ENCODE peak calls at places on chromosomes 12 and 14, in ten cellular contexts. F is uterus, D is SK-N-SH, V is cardiac muscle cell, M is heart right ventricle, S is neural progenitor cell, Q is ovary, R is IMR-90, Y is GM12864, N is fibroblast of the aortic adventitia. E is an unnamed sample.

GRCh38 chr14:104023325-104024055 is 62.0 kb upstream of the ASPG start:
- DNase-seq in F (no peak), D (no peak), V (no peak), M (no peak), S (no peak), Q (no peak), R (no peak), Y (no peak), N (no peak), E (no peak)

GRCh38 chr14:75294649-75295033 is 16.0 kb downstream of the FOS start:
- DNase-seq in F (no peak), D (peak), V (no peak), M (no peak), S (peak), Q (no peak), R (no peak), Y (no peak), N (no peak), E (no peak)

GRCh38 chr12:22018860-22019259 is 27.2 kb upstream of the CMAS start:
- DNase-seq in F (no peak), D (no peak), V (peak), M (no peak), S (no peak), Q (no peak), R (peak), Y (no peak), N (peak), E (no peak)

GRCh38 chr14:93984987-93985410 is 8.6 kb upstream of the ASB2 start:
- DNase-seq in F (peak), D (peak), V (peak), M (no peak), S (peak), Q (no peak), R (peak), Y (no peak), N (peak), E (no peak)

GRCh38 chr14:101620821-101621785 is 59.8 kb downstream of the DIO3 start:
- DNase-seq in F (no peak), D (peak), V (no peak), M (no peak), S (no peak), Q (no peak), R (no peak), Y (no peak), N (no peak), E (no peak)

GRCh38 chr12:19525236-19525635 is 85.9 kb downstream of the AEBP2 start:
- DNase-seq in F (no peak), D (no peak), V (no peak), M (no peak), S (no peak), Q (no peak), R (no peak), Y (no peak), N (no peak), E (no peak)

GRCh38 chr12:125633686-125634085 is 568.5 kb downstream of the AACS start:
- DNase-seq in F (no peak), D (no peak), V (no peak), M (no peak), S (no peak), Q (no peak), R (no peak), Y (no peak), N (no peak), E (no peak)

GRCh38 chr12:54419088-54419887 is at the start of gene ITGA5:
- DNase-seq in F (peak), D (peak), V (peak), M (peak), S (peak), Q (peak), R (peak), Y (no peak), N (peak), E (peak)

GRCh38 chr14:38254565-38255407 is 1.1 kb downstream of the CLEC14A start:
- DNase-seq in F (no peak), D (no peak), V (peak), M (peak), S (peak), Q (no peak), R (no peak), Y (no peak), N (no peak), E (peak)

GRCh38 chr14:30210630-30211029 is 283.0 kb upstream of the PRKD1 start:
- DNase-seq in F (no peak), D (no peak), V (peak), M (no peak), S (no peak), Q (no peak), R (peak), Y (no peak), N (peak), E (no peak)

GRCh38 chr12:124007810-124008570 is 35.0 kb downstream of the ZNF664 start:
- DNase-seq in F (no peak), D (no peak), V (peak), M (no peak), S (no peak), Q (no peak), R (peak), Y (no peak), N (no peak), E (no peak)

GRCh38 chr12:56029666-56030293 is 8.9 kb downstream of the IKZF4 start:
- DNase-seq in F (peak), D (peak), V (peak), M (no peak), S (peak), Q (no peak), R (peak), Y (no peak), N (peak), E (no peak)

DNA sequence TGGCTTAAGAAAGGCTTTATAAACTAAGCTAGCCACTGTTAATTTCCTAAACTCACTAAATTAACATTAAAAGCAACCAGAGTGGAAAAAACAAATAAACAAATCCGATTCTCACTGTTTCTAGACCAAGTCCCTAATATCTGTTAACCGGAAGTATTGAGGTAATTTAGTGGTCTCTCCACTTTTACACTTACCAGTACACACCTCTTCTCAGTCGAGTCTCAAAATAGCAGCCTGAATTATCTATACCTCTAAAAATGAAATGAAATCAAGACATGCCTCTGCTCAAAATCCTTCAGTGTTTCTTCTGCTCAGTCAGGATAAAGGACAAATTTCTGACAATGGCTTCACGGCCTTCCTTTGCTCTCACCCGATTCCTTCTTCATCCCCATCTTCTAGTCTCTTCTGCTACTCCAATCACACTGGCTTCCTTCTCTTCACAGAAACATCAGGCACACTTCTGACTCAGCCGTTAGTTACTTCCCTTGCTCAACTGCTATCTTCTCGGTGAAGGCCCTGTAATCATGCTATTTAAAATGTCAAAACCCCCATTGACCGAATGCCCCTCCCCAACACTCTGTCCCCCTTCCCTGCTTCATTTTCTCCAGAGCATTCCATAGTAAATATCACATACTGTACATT is 161.3 kb downstream of the KITLG start:
- DNase-seq in F (no peak), D (no peak), V (peak), M (no peak), S (no peak), Q (no peak), R (peak), Y (no peak), N (peak), E (no peak)
- H3K4me3 ChIP-seq in F (no peak), D (peak), V (no peak), M (no peak), S (no peak), Q (no peak), R (peak), Y (no peak), N (peak), E (no peak)

DNA sequence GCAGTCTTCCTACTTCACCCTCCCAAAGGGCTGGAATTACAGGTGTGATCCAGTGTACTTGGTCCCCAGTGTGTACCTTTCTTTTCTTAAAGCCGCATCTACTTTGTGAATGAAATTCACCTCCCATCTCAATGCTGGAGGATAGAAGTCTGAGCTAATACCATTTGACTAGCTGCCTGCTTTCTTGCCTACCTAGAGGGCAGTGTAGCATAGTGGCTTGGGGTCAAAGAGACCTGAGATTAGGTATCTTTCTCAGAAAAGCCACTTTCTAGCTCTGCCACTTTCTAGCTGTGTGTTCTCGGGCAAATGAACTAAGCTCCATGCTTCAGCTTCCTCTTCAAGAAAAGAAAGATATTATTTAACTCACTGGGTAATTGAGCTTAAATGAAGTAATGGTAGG is 16.9 kb downstream of the SMOC1 start:
- DNase-seq in F (no peak), D (no peak), V (no peak), M (no peak), S (no peak), Q (no peak), R (no peak), Y (no peak), N (no peak), E (no peak)
- TF ChIP-seq CTCF in F (no peak), D (no peak), V (no peak), M (no peak), S (no peak), Q (no peak), R (no peak), Y (peak), N (no peak), E (no peak)

GRCh38 chr12:71708658-71709057 is 22.8 kb downstream of the TMEM19 start:
- DNase-seq in F (no peak), D (no peak), V (no peak), M (no peak), S (no peak), Q (no peak), R (peak), Y (no peak), N (no peak), E (no peak)

GRCh38 chr12:71704920-71705319 is 19.0 kb downstream of the TMEM19 start:
- DNase-seq in F (no peak), D (no peak), V (no peak), M (no peak), S (no peak), Q (no peak), R (no peak), Y (no peak), N (no peak), E (no peak)

DNA sequence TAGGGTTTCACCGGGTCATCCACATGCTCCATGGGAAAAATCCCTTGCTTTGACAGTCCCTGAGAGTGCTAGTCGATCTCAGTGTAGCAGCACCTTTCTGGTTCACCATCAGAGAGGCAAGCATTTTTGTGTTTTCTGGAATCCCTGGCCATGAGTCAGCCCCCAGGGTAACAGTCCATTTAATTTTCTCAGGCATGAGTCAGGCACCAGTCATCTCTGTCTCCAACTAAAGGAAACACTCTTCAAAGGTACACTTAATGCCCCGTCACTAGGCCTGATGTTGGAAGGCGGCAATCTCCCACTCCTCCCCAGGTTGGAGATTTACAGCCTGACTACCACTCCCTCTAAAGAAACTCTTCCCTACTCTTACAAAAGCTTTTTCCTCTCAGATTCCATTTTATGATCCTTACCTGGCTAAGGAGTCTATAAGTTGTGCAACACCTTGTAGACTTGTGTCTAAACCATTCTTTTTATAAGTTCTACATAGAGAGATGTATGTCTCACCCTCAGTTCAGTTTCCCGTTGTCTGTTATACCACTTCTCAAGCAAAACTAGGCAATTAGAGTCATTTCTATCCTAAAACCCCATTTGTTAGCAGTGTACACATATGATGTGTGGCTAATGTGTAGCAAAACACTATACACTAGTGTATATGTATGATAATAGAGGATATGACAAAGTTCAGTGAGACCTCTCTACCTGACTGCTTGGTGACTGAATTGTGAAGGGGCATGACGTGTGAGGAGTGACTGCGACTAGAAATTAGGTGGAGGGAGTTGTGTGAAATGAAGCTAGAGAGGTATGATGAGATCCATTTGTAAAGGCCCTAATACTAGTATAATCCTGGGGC is 24.6 kb downstream of the TMEM19 start:
- DNase-seq in F (no peak), D (no peak), V (peak), M (no peak), S (no peak), Q (no peak), R (peak), Y (no peak), N (peak), E (no peak)
- H3K4me3 ChIP-seq in F (no peak), D (no peak), V (no peak), M (no peak), S (no peak), Q (no peak), R (no peak), Y (no peak), N (no peak), E (no peak)

GRCh38 chr12:109255377-109255776 is 53.7 kb downstream of the FOXN4 start:
- DNase-seq in F (no peak), D (no peak), V (peak), M (no peak), S (peak), Q (no peak), R (peak), Y (no peak), N (peak), E (no peak)
- TF ChIP-seq CTCF in F (no peak), D (no peak), V (peak), M (no peak), S (peak), Q (no peak), R (peak), Y (no peak), N (no peak), E (no peak)

DNA sequence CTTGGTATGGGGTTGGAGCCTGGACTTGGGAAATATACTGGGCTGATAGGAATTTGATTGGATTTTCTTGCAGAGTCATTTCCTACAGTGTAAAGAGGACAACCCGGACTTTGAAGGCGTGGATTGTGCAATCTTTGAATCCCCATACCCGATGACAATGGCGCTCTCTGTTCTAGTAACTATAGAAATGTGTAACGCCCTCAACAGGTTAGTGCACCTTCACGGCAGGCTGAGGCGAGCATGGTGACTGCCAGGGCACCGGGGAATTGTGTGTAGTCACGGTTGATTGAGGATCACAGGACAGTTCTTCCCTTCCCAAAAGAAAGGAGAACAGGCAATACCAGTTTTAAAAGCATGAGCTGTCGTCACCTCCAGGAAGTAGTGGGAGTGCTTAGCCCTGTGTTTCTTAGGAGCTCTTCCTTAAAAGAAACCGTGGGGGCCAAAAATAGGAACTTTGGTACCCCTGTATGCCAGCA is 58.3 kb downstream of the ANAPC7 start:
- DNase-seq in F (no peak), D (no peak), V (peak), M (no peak), S (no peak), Q (no peak), R (no peak), Y (no peak), N (no peak), E (no peak)
- H3K4me3 ChIP-seq in F (no peak), D (no peak), V (no peak), M (no peak), S (no peak), Q (no peak), R (no peak), Y (no peak), N (no peak), E (no peak)

GRCh38 chr14:59199614-59200013 is 11.1 kb downstream of the DAAM1 start:
- DNase-seq in F (no peak), D (no peak), V (no peak), M (no peak), S (no peak), Q (no peak), R (no peak), Y (no peak), N (no peak), E (no peak)
- TF ChIP-seq CTCF in F (no peak), D (no peak), V (no peak), M (no peak), S (no peak), Q (no peak), R (no peak), Y (no peak), N (no peak), E (no peak)

GRCh38 chr14:22569106-22569748 is 19.8 kb downstream of the DAD1 start:
- DNase-seq in F (no peak), D (no peak), V (no peak), M (no peak), S (no peak), Q (no peak), R (peak), Y (no peak), N (no peak), E (no peak)
- H3K4me3 ChIP-seq in F (no peak), D (no peak), V (no peak), M (no peak), S (no peak), Q (no peak), R (no peak), Y (peak), N (no peak), E (no peak)